ENCODE peak calls at places on chromosomes 5 and 9, in ten cellular contexts. One of them, this sample, is unnamed. For H3K27me3 and H3K4me1, the result is how much of the 10 kb centered on the place peaks cover.

GRCh38 chr9:16135916-16136315 is 583.1 kb downstream of the CCDC171 start:
- DNase-seq in CD8-positive, alpha-beta memory T cell: no peak
- DNase-seq in GM23248: no peak
- DNase-seq in Peyer's patch: no peak
- DNase-seq in IMR-90: no peak
- DNase-seq in esophagus squamous epithelium: no peak
- DNase-seq in right atrium auricular region: no peak
- DNase-seq in cardiac muscle cell: no peak
- DNase-seq in pancreas: no peak
- DNase-seq in heart left ventricle: no peak
- DNase-seq in this sample: no peak

GRCh38 chr5:128195316-128195715 is 111.8 kb downstream of the SLC12A2 start:
- DNase-seq in CD8-positive, alpha-beta memory T cell: no peak
- DNase-seq in GM23248: no peak
- DNase-seq in Peyer's patch: no peak
- DNase-seq in IMR-90: no peak
- DNase-seq in esophagus squamous epithelium: no peak
- DNase-seq in right atrium auricular region: no peak
- DNase-seq in cardiac muscle cell: no peak
- DNase-seq in pancreas: no peak
- DNase-seq in heart left ventricle: no peak
- DNase-seq in this sample: no peak

GRCh38 chr9:2317591-2317990 is 302.4 kb downstream of the SMARCA2 start:
- DNase-seq in CD8-positive, alpha-beta memory T cell: no peak
- DNase-seq in GM23248: peak
- DNase-seq in Peyer's patch: no peak
- DNase-seq in IMR-90: no peak
- DNase-seq in esophagus squamous epithelium: no peak
- DNase-seq in right atrium auricular region: no peak
- DNase-seq in cardiac muscle cell: no peak
- DNase-seq in pancreas: no peak
- DNase-seq in heart left ventricle: no peak
- DNase-seq in this sample: no peak

GRCh38 chr9:118643118-118643517 is 726.1 kb downstream of the BRINP1 start:
- DNase-seq in CD8-positive, alpha-beta memory T cell: no peak
- DNase-seq in GM23248: peak
- DNase-seq in Peyer's patch: no peak
- DNase-seq in IMR-90: no peak
- DNase-seq in esophagus squamous epithelium: no peak
- DNase-seq in right atrium auricular region: no peak
- DNase-seq in cardiac muscle cell: peak
- DNase-seq in pancreas: peak
- DNase-seq in heart left ventricle: no peak
- DNase-seq in this sample: peak

GRCh38 chr5:122668552-122668951 is 106.3 kb upstream of the SNX2 start:
- DNase-seq in CD8-positive, alpha-beta memory T cell: no peak
- DNase-seq in GM23248: no peak
- DNase-seq in Peyer's patch: no peak
- DNase-seq in IMR-90: no peak
- DNase-seq in esophagus squamous epithelium: no peak
- DNase-seq in right atrium auricular region: no peak
- DNase-seq in cardiac muscle cell: no peak
- DNase-seq in pancreas: no peak
- DNase-seq in heart left ventricle: no peak
- DNase-seq in this sample: no peak

GRCh38 chr9:92655366-92655765 is 14.6 kb downstream of the IPPK start:
- DNase-seq in CD8-positive, alpha-beta memory T cell: no peak
- DNase-seq in GM23248: no peak
- DNase-seq in Peyer's patch: no peak
- DNase-seq in IMR-90: no peak
- DNase-seq in esophagus squamous epithelium: no peak
- DNase-seq in right atrium auricular region: no peak
- DNase-seq in cardiac muscle cell: no peak
- DNase-seq in pancreas: no peak
- DNase-seq in heart left ventricle: no peak
- DNase-seq in this sample: no peak

GRCh38 chr5:73306741-73307275 is 133.8 kb downstream of the TMEM174 start:
- DNase-seq in CD8-positive, alpha-beta memory T cell: no peak
- DNase-seq in GM23248: peak
- DNase-seq in Peyer's patch: no peak
- DNase-seq in IMR-90: peak
- DNase-seq in esophagus squamous epithelium: no peak
- DNase-seq in right atrium auricular region: no peak
- DNase-seq in cardiac muscle cell: no peak
- DNase-seq in pancreas: no peak
- DNase-seq in heart left ventricle: no peak
- DNase-seq in this sample: no peak

GRCh38 chr9:21317956-21318923 is 13.1 kb upstream of the IFNA5 start:
- DNase-seq in CD8-positive, alpha-beta memory T cell: no peak
- DNase-seq in GM23248: peak
- DNase-seq in Peyer's patch: no peak
- DNase-seq in IMR-90: peak
- DNase-seq in esophagus squamous epithelium: no peak
- DNase-seq in right atrium auricular region: no peak
- DNase-seq in cardiac muscle cell: peak
- DNase-seq in pancreas: no peak
- DNase-seq in heart left ventricle: no peak
- DNase-seq in this sample: peak

GRCh38 chr5:168822745-168823281 is 243.6 kb upstream of the PANK3 start:
- DNase-seq in CD8-positive, alpha-beta memory T cell: no peak
- DNase-seq in GM23248: peak
- DNase-seq in Peyer's patch: no peak
- DNase-seq in IMR-90: peak
- DNase-seq in esophagus squamous epithelium: no peak
- DNase-seq in right atrium auricular region: no peak
- DNase-seq in cardiac muscle cell: no peak
- DNase-seq in pancreas: no peak
- DNase-seq in heart left ventricle: no peak
- DNase-seq in this sample: no peak

GRCh38 chr9:116300360-116300759 is 146.8 kb downstream of the PAPPA start:
- DNase-seq in CD8-positive, alpha-beta memory T cell: no peak
- DNase-seq in GM23248: no peak
- DNase-seq in Peyer's patch: no peak
- DNase-seq in IMR-90: no peak
- DNase-seq in esophagus squamous epithelium: no peak
- DNase-seq in right atrium auricular region: no peak
- DNase-seq in cardiac muscle cell: no peak
- DNase-seq in pancreas: no peak
- DNase-seq in heart left ventricle: no peak
- DNase-seq in this sample: no peak

GRCh38 chr9:116298249-116298648 is 144.7 kb downstream of the PAPPA start:
- DNase-seq in CD8-positive, alpha-beta memory T cell: no peak
- DNase-seq in GM23248: no peak
- DNase-seq in Peyer's patch: no peak
- DNase-seq in IMR-90: no peak
- DNase-seq in esophagus squamous epithelium: no peak
- DNase-seq in right atrium auricular region: no peak
- DNase-seq in cardiac muscle cell: no peak
- DNase-seq in pancreas: no peak
- DNase-seq in heart left ventricle: no peak
- DNase-seq in this sample: no peak

GRCh38 chr9:116298992-116299391 is 145.4 kb downstream of the PAPPA start:
- DNase-seq in CD8-positive, alpha-beta memory T cell: no peak
- DNase-seq in GM23248: no peak
- DNase-seq in Peyer's patch: no peak
- DNase-seq in IMR-90: no peak
- DNase-seq in esophagus squamous epithelium: no peak
- DNase-seq in right atrium auricular region: no peak
- DNase-seq in cardiac muscle cell: no peak
- DNase-seq in pancreas: no peak
- DNase-seq in heart left ventricle: no peak
- DNase-seq in this sample: no peak

GRCh38 chr9:116297346-116297745 is 143.8 kb downstream of the PAPPA start:
- DNase-seq in CD8-positive, alpha-beta memory T cell: no peak
- DNase-seq in GM23248: no peak
- DNase-seq in Peyer's patch: no peak
- DNase-seq in IMR-90: no peak
- DNase-seq in esophagus squamous epithelium: no peak
- DNase-seq in right atrium auricular region: no peak
- DNase-seq in cardiac muscle cell: no peak
- DNase-seq in pancreas: no peak
- DNase-seq in heart left ventricle: no peak
- DNase-seq in this sample: no peak
- H3K27me3 ChIP-seq in CD8-positive, alpha-beta memory T cell: under half
- H3K27me3 ChIP-seq in GM23248: under half
- H3K27me3 ChIP-seq in Peyer's patch: under half
- H3K27me3 ChIP-seq in IMR-90: under half
- H3K27me3 ChIP-seq in esophagus squamous epithelium: under half
- H3K27me3 ChIP-seq in right atrium auricular region: under half
- H3K27me3 ChIP-seq in cardiac muscle cell: under half
- H3K27me3 ChIP-seq in pancreas: under half
- H3K27me3 ChIP-seq in heart left ventricle: under half
- H3K27me3 ChIP-seq in this sample: under half

GRCh38 chr9:137224850-137225694 is at the start of gene CYSRT1:
- DNase-seq in CD8-positive, alpha-beta memory T cell: no peak
- DNase-seq in GM23248: peak
- DNase-seq in Peyer's patch: no peak
- DNase-seq in IMR-90: no peak
- DNase-seq in esophagus squamous epithelium: no peak
- DNase-seq in right atrium auricular region: no peak
- DNase-seq in cardiac muscle cell: no peak
- DNase-seq in pancreas: peak
- DNase-seq in heart left ventricle: no peak
- DNase-seq in this sample: peak

GRCh38 chr9:137227057-137227852 is at the start of gene RNF224:
- DNase-seq in CD8-positive, alpha-beta memory T cell: peak
- DNase-seq in GM23248: peak
- DNase-seq in Peyer's patch: peak
- DNase-seq in IMR-90: peak
- DNase-seq in esophagus squamous epithelium: no peak
- DNase-seq in right atrium auricular region: no peak
- DNase-seq in cardiac muscle cell: peak
- DNase-seq in pancreas: peak
- DNase-seq in heart left ventricle: peak
- DNase-seq in this sample: peak

GRCh38 chr9:137227853-137228514 is 682 bp downstream of the RNF224 start:
- DNase-seq in CD8-positive, alpha-beta memory T cell: no peak
- DNase-seq in GM23248: no peak
- DNase-seq in Peyer's patch: no peak
- DNase-seq in IMR-90: no peak
- DNase-seq in esophagus squamous epithelium: no peak
- DNase-seq in right atrium auricular region: no peak
- DNase-seq in cardiac muscle cell: no peak
- DNase-seq in pancreas: peak
- DNase-seq in heart left ventricle: no peak
- DNase-seq in this sample: no peak

GRCh38 chr9:137226338-137227056 is 805 bp upstream of the RNF224 start:
- DNase-seq in CD8-positive, alpha-beta memory T cell: no peak
- DNase-seq in GM23248: peak
- DNase-seq in Peyer's patch: no peak
- DNase-seq in IMR-90: no peak
- DNase-seq in esophagus squamous epithelium: no peak
- DNase-seq in right atrium auricular region: no peak
- DNase-seq in cardiac muscle cell: no peak
- DNase-seq in pancreas: peak
- DNase-seq in heart left ventricle: no peak
- DNase-seq in this sample: no peak

DNA sequence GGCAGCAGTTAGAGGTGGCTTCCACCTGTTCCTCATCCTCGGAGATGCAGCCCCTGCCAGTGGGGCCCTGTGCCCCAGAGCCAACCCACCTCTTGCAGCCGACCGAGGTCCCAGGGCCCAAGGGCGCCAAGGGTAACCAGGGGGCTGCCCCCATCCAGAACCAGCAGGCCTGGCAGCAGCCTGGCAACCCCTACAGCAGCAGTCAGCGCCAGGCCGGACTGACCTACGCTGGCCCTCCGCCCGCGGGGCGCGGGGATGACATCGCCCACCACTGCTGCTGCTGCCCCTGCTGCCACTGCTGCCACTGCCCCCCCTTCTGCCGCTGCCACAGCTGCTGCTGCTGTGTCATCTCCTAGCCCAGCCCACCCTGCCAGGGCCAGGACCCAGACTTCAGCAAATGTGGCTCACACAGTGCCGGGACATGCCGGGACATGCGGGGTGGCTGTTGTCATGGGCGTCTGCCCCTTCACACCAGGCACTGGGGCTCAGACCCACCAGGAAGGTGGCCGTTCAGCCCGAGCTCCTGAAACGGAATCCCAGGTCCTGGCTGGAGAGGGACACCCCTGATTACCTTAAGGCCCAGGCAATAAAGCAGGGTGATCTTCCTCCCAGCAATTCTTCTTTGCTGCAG is 842 bp downstream of the CYSRT1 start:
- DNase-seq in CD8-positive, alpha-beta memory T cell: no peak
- DNase-seq in GM23248: no peak
- DNase-seq in Peyer's patch: no peak
- DNase-seq in IMR-90: no peak
- DNase-seq in esophagus squamous epithelium: no peak
- DNase-seq in right atrium auricular region: no peak
- DNase-seq in cardiac muscle cell: no peak
- DNase-seq in pancreas: peak
- DNase-seq in heart left ventricle: no peak
- DNase-seq in this sample: no peak
- H3K4me3 ChIP-seq in CD8-positive, alpha-beta memory T cell: no peak
- H3K4me3 ChIP-seq in GM23248: no peak
- H3K4me3 ChIP-seq in Peyer's patch: no peak
- H3K4me3 ChIP-seq in IMR-90: no peak
- H3K4me3 ChIP-seq in esophagus squamous epithelium: peak
- H3K4me3 ChIP-seq in right atrium auricular region: no peak
- H3K4me3 ChIP-seq in cardiac muscle cell: no peak
- H3K4me3 ChIP-seq in pancreas: no peak
- H3K4me3 ChIP-seq in heart left ventricle: no peak
- H3K4me3 ChIP-seq in this sample: no peak

GRCh38 chr5:39192449-39193160 is 26.8 kb downstream of the FYB1 start:
- DNase-seq in CD8-positive, alpha-beta memory T cell: no peak
- DNase-seq in GM23248: no peak
- DNase-seq in Peyer's patch: no peak
- DNase-seq in IMR-90: no peak
- DNase-seq in esophagus squamous epithelium: no peak
- DNase-seq in right atrium auricular region: no peak
- DNase-seq in cardiac muscle cell: no peak
- DNase-seq in pancreas: no peak
- DNase-seq in heart left ventricle: no peak
- DNase-seq in this sample: no peak
- H3K4me1 ChIP-seq in CD8-positive, alpha-beta memory T cell: half or more
- H3K4me1 ChIP-seq in GM23248: under half
- H3K4me1 ChIP-seq in Peyer's patch: under half
- H3K4me1 ChIP-seq in IMR-90: under half
- H3K4me1 ChIP-seq in esophagus squamous epithelium: under half
- H3K4me1 ChIP-seq in right atrium auricular region: under half
- H3K4me1 ChIP-seq in cardiac muscle cell: under half
- H3K4me1 ChIP-seq in pancreas: under half
- H3K4me1 ChIP-seq in heart left ventricle: under half
- H3K4me1 ChIP-seq in this sample: under half

DNA sequence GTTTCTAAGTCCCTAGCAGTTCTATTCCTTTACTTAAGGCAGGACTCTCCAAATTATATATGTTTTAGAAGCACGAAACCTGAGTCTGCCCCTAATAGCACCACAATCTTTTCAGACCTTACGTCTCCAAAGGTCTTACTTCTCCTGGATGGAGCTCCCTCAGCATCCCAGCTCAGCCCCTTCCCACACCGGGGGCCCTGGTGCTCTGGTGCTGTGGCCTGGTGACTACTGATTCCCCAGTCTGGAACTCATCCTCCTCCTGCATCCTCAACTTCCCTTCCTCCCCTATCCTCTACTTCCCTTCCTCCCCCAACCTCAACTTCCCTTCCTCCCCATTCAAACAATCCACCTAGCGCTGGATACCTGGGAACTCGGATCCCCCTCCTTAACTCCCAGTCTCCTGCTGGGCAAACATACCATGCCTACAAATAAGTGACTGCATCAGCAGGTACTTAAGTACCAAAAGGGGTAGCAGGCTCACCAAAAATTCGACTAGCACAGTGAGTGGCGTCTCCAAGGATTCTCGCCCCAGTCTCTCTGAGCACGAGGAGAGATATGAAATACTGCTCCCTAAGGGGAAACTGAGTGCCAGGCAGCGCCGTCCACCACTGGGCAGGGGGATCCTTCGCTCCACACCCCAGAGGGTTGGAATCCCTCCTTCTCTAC is 848 bp downstream of the IGFBPL1 start:
- DNase-seq in CD8-positive, alpha-beta memory T cell: no peak
- DNase-seq in GM23248: no peak
- DNase-seq in Peyer's patch: no peak
- DNase-seq in IMR-90: no peak
- DNase-seq in esophagus squamous epithelium: no peak
- DNase-seq in right atrium auricular region: no peak
- DNase-seq in cardiac muscle cell: no peak
- DNase-seq in pancreas: no peak
- DNase-seq in heart left ventricle: no peak
- DNase-seq in this sample: no peak
- H3K27me3 ChIP-seq in CD8-positive, alpha-beta memory T cell: under half
- H3K27me3 ChIP-seq in GM23248: under half
- H3K27me3 ChIP-seq in Peyer's patch: under half
- H3K27me3 ChIP-seq in IMR-90: half or more
- H3K27me3 ChIP-seq in esophagus squamous epithelium: under half
- H3K27me3 ChIP-seq in right atrium auricular region: under half
- H3K27me3 ChIP-seq in cardiac muscle cell: under half
- H3K27me3 ChIP-seq in pancreas: under half
- H3K27me3 ChIP-seq in heart left ventricle: under half
- H3K27me3 ChIP-seq in this sample: under half

This sample was measured in SJCRH30.